ENCODE peak calls at places on chromosomes 13 and 19, in four cellular contexts. U, C, Y and A are unnamed samples.

GRCh38 chr19:40365613-40366401 is 17.3 kb downstream of the PLD3 start:
- DNase-seq in Y (no peak), U (no peak), C (peak; percentile 86), A (peak; percentile 61)

GRCh38 chr13:41668130-41668757 is 210.9 kb downstream of the RGCC start:
- DNase-seq in Y (peak; percentile 60), U (peak; percentile 96), C (no peak), A (peak; percentile 66)

GRCh38 chr19:5547881-5548280 is 19.9 kb downstream of the TINCR start:
- DNase-seq in C (peak; percentile 56), Y (no peak), U (peak; percentile 38), A (peak; percentile 58)

GRCh38 chr19:19937403-19937802 is 36.7 kb downstream of the ZNF93 start:
- DNase-seq in C (no peak), U (no peak), Y (no peak), A (no peak)

GRCh38 chr13:110649551-110649950 is 34.2 kb downstream of the NAXD start:
- DNase-seq in Y (no peak), U (no peak), C (peak; percentile 36), A (no peak)

GRCh38 chr19:45391346-45391745 is 13.5 kb downstream of the PPP1R13L start:
- DNase-seq in C (no peak), U (peak; percentile 20), Y (no peak), A (no peak)

GRCh38 chr19:46622118-46622446 is 2.8 kb downstream of the PTGIR start:
- DNase-seq in Y (no peak), C (no peak), U (no peak), A (no peak)

GRCh38 chr13:75685239-75685697 is 49.1 kb downstream of the LMO7 start:
- DNase-seq in U (peak; percentile 42), C (no peak), Y (no peak), A (peak; percentile 47)

GRCh38 chr19:12773571-12773970 is 1.8 kb downstream of the HOOK2 start:
- DNase-seq in Y (no peak), U (no peak), C (no peak), A (no peak)

GRCh38 chr13:89061821-89062220 is 1390.7 kb downstream of the SLITRK5 start:
- DNase-seq in C (no peak), Y (no peak), U (peak; percentile 65), A (no peak)

GRCh38 chr19:12364391-12365093 is 941 bp downstream of the ZNF442 start:
- DNase-seq in Y (no peak), U (no peak), C (no peak), A (no peak)

GRCh38 chr13:105334211-105334610 is 1201.3 kb downstream of the EFNB2 start:
- DNase-seq in C (no peak), U (no peak), Y (no peak), A (no peak)

GRCh38 chr19:55579766-55580621 is 654 bp downstream of the ZNF579 start:
- DNase-seq in Y (no peak), C (peak; percentile 60), U (peak; percentile 16), A (no peak)

DNA sequence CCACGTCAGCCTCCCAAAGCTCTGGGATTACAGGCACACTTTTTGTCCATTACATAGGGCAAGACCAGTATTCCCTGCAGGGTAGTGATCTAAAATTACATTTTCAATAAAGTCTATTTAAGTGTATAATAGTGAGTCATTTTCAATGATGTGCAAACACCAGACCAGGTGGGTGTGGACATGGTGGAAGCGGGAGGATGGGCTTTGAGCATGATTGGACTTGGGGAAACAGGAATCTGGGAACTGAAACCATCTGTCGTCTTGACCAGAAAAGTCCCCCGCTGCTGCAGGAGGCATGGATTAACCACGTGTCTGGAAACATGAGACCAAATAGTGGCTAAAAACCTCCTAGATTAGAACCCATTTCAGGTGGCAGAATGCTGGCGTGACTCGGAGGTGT is 4.9 kb downstream of the FXYD3 start:
- DNase-seq in U (no peak), C (no peak), Y (no peak), A (no peak)
- H3K4me1 ChIP-seq in U (peaks cover 87% of the 10 kb centered on the region), C (peaks cover 3% of the 10 kb centered on the region), Y (peaks cover 18% of the 10 kb centered on the region), A (peaks cover 13% of the 10 kb centered on the region)

DNA sequence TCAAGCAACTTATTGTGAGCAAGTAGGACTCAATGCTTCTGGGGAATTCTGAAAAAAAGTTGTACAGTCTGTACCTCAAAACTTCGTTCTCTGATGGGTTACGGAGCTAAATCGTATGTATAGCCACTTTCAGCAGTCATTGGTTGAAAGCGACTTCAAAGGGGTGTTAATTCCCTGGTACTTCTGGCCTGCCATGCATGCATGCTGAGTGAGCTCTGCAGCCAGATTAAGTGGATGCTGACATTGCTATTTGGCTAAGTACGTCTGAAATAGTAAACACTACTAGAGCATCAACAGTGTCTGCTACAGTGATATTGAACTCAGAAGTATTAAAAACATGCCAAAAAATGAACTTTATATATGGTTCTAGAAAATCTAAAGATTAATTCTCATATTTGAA is 1183.1 kb upstream of the PCDH20 start:
- DNase-seq in C (no peak), Y (no peak), U (no peak), A (no peak)
- TF ChIP-seq YY1 in C (no peak), Y (no peak), U (no peak), A (no peak)

GRCh38 chr13:93227906-93228801 is 1.5 kb downstream of the GPC6 start:
- DNase-seq in U (peak; percentile 80), Y (no peak), C (peak; percentile 86), A (peak; percentile 77)
- TF ChIP-seq SUZ12 in U (no peak), Y (no peak), C (no peak), A (no peak)

GRCh38 chr13:84358601-84359000 is 476.3 kb upstream of the SLITRK1 start:
- DNase-seq in Y (no peak), U (no peak), C (no peak), A (no peak)
- H3K4me1 ChIP-seq in Y (no peaks in the 10 kb centered on the region), U (no peaks in the 10 kb centered on the region), C (no peaks in the 10 kb centered on the region), A (no peaks in the 10 kb centered on the region)

DNA sequence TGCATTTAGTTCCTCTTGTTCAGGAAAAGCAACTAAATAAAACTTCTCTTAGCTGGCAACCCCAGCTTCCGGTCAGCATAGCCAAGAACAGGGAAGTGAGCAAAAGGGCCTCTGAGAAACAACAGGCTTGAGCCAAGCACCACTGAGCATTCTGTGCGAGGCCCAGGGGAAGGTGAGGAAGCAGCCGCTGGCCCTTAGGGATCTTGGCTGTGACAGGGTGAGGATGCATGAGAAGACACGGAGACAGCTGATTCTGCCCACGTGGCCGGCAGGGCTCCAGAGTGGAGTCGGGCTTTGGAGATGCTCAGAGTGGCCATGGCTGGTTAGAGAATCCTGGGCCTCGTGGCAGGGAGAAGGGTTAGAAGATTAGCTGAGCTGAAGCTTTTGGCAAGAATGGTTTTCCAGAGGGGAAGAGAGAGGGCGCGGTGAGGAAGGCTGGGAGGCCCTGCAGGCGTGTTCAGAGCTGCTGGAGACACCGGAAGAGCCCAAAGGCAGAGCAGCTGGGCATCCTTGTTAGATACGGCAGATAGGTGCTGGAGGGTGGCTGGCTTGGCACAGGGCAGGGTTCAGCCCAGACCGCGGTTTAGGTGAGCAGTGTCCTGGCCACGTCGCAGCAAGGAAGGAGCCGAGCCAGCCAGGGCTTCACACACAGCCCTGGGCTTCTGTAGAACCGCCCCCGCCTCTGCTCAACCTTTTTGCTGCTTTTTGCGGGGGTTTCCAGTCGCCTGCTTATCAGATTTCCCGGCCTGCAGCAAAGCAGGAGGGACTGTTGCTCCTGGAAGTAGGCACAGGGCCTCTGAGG is 17.3 kb downstream of the UPF1 start:
- DNase-seq in Y (no peak), U (no peak), C (no peak), A (no peak)
- TF ChIP-seq YY1 in Y (no peak), U (no peak), C (no peak), A (no peak)

DNA sequence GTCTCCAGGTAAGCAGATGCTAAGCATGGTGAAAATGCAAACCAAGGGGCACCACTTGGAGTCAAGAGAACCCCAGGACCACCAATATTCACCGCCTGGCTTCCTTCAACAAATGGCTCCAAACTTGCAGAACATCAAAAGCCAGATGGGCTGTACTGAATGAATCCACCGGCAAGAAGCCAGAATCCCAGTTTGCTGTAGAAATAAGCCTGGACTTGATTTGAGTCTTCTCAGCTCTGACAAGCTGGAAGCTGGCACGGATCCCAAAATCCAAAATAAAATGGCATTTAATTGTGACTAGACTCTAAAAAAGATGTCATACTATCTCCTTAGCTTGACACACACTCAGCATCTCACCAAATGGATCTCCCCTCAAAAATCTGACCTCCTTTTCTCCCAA is 11.9 kb downstream of the EFNB2 start:
- DNase-seq in U (no peak), Y (no peak), C (no peak), A (no peak)
- TF ChIP-seq SUZ12 in U (no peak), Y (no peak), C (no peak), A (no peak)

GRCh38 chr19:16260794-16261161 is 63.1 kb downstream of the AP1M1 start:
- DNase-seq in Y (no peak), U (no peak), C (no peak), A (no peak)

GRCh38 chr19:16260160-16260793 is 62.6 kb downstream of the AP1M1 start:
- DNase-seq in C (no peak), U (no peak), Y (no peak), A (no peak)

GRCh38 chr19:16263115-16263839 is 61.3 kb upstream of the KLF2 start:
- DNase-seq in C (no peak), U (no peak), Y (no peak), A (no peak)

GRCh38 chr19:16261584-16262370 is 62.8 kb upstream of the KLF2 start:
- DNase-seq in C (no peak), Y (no peak), U (no peak), A (no peak)

GRCh38 chr19:16262618-16263017 is 62.0 kb upstream of the KLF2 start:
- DNase-seq in Y (no peak), U (peak; percentile 81), C (no peak), A (no peak)
- H3K4me1 ChIP-seq in Y (peaks cover 45% of the 10 kb centered on the region), U (peaks cover 35% of the 10 kb centered on the region), C (no peaks in the 10 kb centered on the region), A (peaks cover 9% of the 10 kb centered on the region)

DNA sequence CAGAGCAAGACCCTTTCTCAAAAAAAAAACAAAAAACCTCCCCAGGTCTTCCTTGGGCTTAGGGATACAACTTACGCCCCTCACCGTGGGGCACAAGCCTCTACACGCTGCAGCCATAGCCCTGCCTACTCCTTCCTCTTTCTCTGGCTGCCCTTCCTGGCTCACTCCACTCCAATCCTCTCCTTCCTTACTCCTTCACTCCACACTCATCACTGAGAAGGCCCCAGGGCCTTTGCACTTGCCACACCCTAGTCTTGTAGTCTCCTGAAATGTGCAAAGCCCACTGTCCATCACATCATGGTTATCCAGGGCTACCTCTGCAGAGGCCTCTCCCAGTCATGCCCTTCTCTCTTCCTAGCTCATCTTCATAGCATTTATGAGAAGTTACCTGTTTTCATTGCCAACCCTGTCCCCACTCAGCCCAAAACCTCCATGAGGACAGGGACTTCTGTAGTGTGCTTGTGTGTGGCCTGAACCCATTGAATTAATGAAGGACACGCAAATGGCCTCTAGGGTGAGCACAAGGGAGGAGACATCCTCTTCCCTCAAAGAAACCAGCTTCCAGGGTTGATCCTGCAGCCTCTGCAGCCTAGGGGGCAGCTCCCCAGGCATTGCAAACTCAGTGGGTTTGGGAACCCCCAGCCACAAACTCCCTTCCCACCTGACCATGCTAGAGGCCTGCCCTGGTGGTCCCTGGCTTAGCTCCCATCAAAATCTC is 7.9 kb upstream of the HSH2D start:
- DNase-seq in Y (no peak), U (no peak), C (no peak), A (no peak)
- TF ChIP-seq YY1 in Y (no peak), U (no peak), C (no peak), A (no peak)